ENCODE peak calls at places on chromosome 21, in six cellular contexts. O is CD8-positive, alpha-beta T cell; F is hepatocyte; V is AG04450; T is ascending aorta; K is IMR-90. D is an unnamed sample.

GRCh38 chr21:43347864-43348766 is 78.8 kb downstream of the SIK1 start:
- DNase-seq in O (no peak), F (no peak), V (no peak), T (no peak), K (no peak), D (no peak)

GRCh38 chr21:41895643-41896493 is 16.7 kb upstream of the PRDM15 start:
- DNase-seq in O (peak), F (no peak), V (no peak), T (no peak), K (peak), D (no peak)

GRCh38 chr21:35298757-35299156 is 249.7 kb upstream of the RUNX1 start:
- DNase-seq in O (no peak), F (no peak), V (no peak), T (no peak), K (no peak), D (no peak)

GRCh38 chr21:15057290-15057689 is 7.5 kb downstream of the NRIP1 start:
- DNase-seq in O (no peak), F (peak), V (no peak), T (no peak), K (no peak), D (no peak)

GRCh38 chr21:39084979-39085729 is 98.1 kb downstream of the PSMG1 start:
- DNase-seq in O (no peak), F (peak), V (no peak), T (peak), K (no peak), D (no peak)

GRCh38 chr21:38888956-38889605 is 83.4 kb downstream of the ETS2 start:
- DNase-seq in O (no peak), F (no peak), V (no peak), T (no peak), K (peak), D (no peak)

GRCh38 chr21:14923468-14923867 is 141.3 kb downstream of the NRIP1 start:
- DNase-seq in O (no peak), F (no peak), V (no peak), T (no peak), K (peak), D (no peak)

GRCh38 chr21:40381111-40381510 is 465.8 kb downstream of the DSCAM start:
- DNase-seq in O (no peak), F (no peak), V (no peak), T (no peak), K (no peak), D (no peak)

DNA sequence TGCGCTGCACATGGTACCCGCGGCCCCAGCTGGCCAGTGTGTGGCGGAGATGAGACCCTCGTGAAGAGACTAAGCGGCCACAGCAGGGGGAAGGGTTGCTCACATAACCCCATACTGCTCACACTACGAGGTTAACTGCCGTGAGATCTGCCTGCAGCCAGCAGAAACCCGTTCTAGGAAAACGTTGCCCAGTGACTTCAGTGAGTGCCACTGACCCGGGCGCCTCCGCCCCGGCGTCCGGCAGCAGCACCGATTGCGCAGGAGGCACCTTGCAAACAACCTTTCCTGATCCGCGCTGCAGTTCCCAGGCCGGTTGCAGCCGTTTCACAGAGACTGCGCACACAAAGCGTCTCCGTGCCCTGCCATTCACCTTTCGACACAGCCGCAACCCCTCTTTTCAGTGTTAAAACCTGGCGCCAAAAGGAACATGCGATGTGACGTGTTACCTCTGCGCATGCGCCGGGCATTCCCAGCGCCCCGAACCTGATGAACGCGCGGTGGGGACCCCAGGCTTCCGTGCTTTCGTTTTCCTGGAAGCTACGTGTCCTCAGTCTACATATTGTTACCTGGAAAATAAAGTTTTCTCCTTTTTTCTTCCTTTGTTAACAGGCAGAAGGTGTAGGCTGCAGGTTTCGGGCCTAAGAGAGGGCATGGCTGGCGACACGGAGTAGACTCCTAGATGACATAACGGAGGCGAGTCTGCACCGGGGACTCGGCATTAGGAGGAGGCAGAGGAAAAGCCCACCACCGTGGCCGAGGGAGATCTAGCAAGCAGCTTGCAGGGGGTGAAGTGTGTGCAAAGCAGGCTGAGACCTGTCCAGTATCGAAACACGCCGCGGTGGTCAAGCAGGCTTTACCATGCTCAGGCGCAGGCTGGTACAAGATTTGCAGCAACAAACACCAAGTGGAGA is 8.9 kb downstream of the VPS26C start:
- DNase-seq in O (peak), F (peak), V (no peak), T (no peak), K (peak), D (no peak)
- TF ChIP-seq CTCF in O (no peak), F (no peak), V (no peak), T (no peak), K (no peak), D (no peak)

DNA sequence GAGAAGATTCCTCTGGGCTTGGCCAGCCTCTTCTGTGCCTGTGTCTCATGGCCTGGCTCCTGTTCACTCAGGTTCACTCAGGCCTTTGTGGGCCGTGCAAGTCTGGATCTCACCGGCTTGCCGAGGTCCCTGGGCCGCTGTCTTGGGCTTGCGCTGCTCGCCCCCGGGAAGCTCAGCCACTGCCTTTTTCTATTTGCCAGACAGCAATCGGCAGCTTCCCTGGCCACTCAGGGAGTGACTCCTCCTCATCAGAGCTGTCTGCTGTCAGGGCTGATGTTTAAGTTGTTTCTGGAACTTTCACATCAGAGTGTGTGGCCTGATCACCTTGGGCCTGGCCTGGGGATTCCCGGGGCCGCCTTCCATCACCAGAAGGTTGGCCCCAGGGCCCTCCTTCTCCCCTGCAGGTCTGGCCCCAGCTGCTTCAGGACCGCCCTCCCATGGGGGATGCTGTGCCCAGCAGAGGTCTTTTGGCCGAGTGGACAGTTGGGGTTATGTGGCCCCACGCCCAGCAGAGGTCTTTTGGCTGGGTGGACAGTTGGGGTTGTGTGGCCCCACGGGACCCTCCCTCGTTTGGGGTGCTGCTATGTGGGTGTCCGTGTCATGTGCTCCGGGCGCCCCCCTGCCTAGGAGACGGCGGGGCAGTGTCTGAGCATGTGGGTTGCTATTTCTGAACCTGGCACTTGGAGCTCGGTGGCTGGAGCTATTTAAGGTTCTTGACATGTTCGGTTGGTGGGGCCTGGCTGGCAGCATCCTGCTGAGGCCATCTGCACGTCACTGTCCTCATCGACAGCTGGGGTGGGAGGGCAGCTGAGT is 12.5 kb downstream of the SLX9 start:
- DNase-seq in O (no peak), F (no peak), V (no peak), T (peak), K (no peak), D (no peak)
- H3K4me3 ChIP-seq in O (no peak), F (no peak), V (no peak), T (peak), K (no peak), D (no peak)

GRCh38 chr21:34133392-34133791 is 60.0 kb downstream of the MRPS6 start:
- DNase-seq in O (no peak), F (no peak), V (no peak), T (no peak), K (no peak), D (no peak)

GRCh38 chr21:34132202-34132601 is 58.8 kb downstream of the MRPS6 start:
- DNase-seq in O (no peak), F (no peak), V (no peak), T (no peak), K (no peak), D (no peak)

GRCh38 chr21:34135330-34135729 is 62.0 kb downstream of the MRPS6 start:
- DNase-seq in O (no peak), F (no peak), V (no peak), T (no peak), K (no peak), D (no peak)

GRCh38 chr21:34132905-34133304 is 59.5 kb downstream of the MRPS6 start:
- DNase-seq in O (no peak), F (no peak), V (no peak), T (no peak), K (no peak), D (no peak)

DNA sequence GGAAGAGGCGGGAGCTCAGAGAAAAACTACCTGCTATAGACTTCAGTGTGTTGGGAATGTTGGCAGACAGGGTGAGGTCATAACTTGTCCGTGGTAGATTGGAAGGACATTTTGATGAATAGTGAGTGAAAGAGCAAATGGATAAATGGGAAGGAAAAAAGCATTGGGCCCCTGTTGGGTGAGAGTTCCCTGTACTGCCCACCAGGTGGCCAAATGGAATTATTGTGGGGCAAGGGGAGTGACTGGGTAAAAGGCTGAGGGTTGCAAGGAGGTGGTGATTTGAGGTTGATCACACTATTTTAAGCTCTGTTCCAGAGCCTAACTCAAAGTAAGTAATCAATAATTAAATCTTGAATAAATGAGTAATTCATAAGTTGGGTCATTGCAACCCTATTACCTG is 60.4 kb downstream of the MRPS6 start:
- DNase-seq in O (no peak), F (no peak), V (no peak), T (no peak), K (no peak), D (no peak)
- TF ChIP-seq CTCF in O (no peak), F (no peak), V (peak), T (no peak), K (peak), D (peak)

DNA sequence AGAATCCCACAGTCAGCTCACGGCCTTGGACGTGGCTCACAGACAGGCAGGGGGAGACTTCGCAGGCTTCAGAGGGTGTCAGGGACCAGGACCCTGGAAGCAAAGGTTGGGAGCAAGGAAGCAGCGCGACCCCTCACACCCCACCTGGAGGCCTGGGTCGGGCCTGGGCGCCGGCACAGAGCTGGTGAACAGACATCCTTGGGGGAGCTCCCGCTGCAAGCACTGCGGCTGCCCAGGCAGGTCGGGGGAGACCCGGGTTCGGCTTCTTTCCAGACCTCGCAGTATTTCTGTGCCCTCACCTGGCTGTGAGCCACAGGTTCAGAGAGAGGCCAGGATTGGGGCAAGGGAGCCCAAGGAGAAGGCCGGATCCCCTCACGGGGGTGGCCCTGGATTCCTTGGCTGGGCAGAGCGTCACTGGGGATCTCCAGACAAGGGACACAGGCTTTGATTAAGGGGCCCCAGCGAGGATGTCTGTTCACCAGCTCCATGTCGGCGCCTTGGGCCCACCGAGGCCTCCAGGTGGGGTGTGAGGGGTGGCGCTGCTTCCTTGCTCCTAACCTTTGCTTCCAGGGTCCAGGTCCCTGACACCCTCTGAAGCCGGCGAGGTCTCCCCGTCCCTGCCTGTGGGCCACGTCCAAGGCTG is 37.9 kb upstream of the TSPEAR start:
- DNase-seq in O (no peak), F (no peak), V (no peak), T (no peak), K (no peak), D (no peak)
- H3K4me3 ChIP-seq in O (no peak), F (no peak), V (no peak), T (no peak), K (no peak), D (no peak)